ENCODE peak calls at places on chromosomes 12 and 14, in four cellular contexts. C, A, N and J are unnamed samples.

GRCh38 chr12:32454866-32455265 is 55.5 kb downstream of the FGD4 start:
- DNase-seq in C (no peak), A (peak; percentile 92), N (no peak), J (no peak)

GRCh38 chr12:122884860-122885259 is 11.1 kb downstream of the VPS37B start:
- DNase-seq in C (no peak), A (no peak), N (no peak), J (peak; percentile 17)

GRCh38 chr12:64609543-64610091 is 678 bp upstream of the RASSF3 start:
- DNase-seq in C (no peak), A (peak; percentile 75), N (no peak), J (peak; percentile 20)

GRCh38 chr12:91007531-91008290 is 2.9 kb upstream of the EPYC start:
- DNase-seq in C (peak; percentile 41), A (no peak), N (no peak), J (no peak)

GRCh38 chr12:124436366-124436765 is 131.0 kb downstream of the NCOR2 start:
- DNase-seq in C (no peak), A (no peak), N (peak; percentile 47), J (peak; percentile 16)

GRCh38 chr14:77189479-77189878 is 7.9 kb downstream of the TMEM63C start:
- DNase-seq in C (no peak), A (no peak), N (no peak), J (no peak)

GRCh38 chr14:51211149-51211548 is 28.9 kb upstream of the TMX1 start:
- DNase-seq in C (no peak), A (no peak), N (no peak), J (peak; percentile 28)

GRCh38 chr14:63555572-63555971 is 12.4 kb upstream of the PPP2R5E start:
- DNase-seq in C (no peak), A (no peak), N (no peak), J (no peak)

GRCh38 chr14:52365071-52365470 is 51.0 kb downstream of the PTGER2 start:
- DNase-seq in C (no peak), A (no peak), N (no peak), J (peak; percentile 57)

GRCh38 chr14:55071870-55072640 is 20.6 kb downstream of the MAPK1IP1L start:
- DNase-seq in C (peak; percentile 92), A (peak; percentile 63), N (no peak), J (peak; percentile 94)

GRCh38 chr12:68250454-68250853 is 3.0 kb downstream of the IL22 start:
- DNase-seq in C (no peak), A (peak; percentile 13), N (no peak), J (no peak)

GRCh38 chr12:98870521-98870920 is 225.4 kb downstream of the APAF1 start:
- DNase-seq in C (no peak), A (no peak), N (no peak), J (no peak)

GRCh38 chr12:109436181-109436546 is 40.9 kb downstream of the KCTD10 start:
- DNase-seq in C (no peak), A (no peak), N (no peak), J (no peak)

GRCh38 chr12:93427779-93428564 is 13.8 kb downstream of the UBE2N start:
- DNase-seq in C (no peak), A (no peak), N (no peak), J (peak; percentile 80)

GRCh38 chr14:98959958-98960616 is 311.9 kb downstream of the BCL11B start:
- DNase-seq in C (no peak), A (no peak), N (no peak), J (no peak)

GRCh38 chr12:119178544-119179334 is at the start of gene HSPB8:
- DNase-seq in C (no peak), A (peak; percentile 68), N (peak; percentile 26), J (peak; percentile 91)

GRCh38 chr12:108768591-108769500 is 37.5 kb upstream of the CORO1C start:
- DNase-seq in C (peak; percentile 17), A (no peak), N (peak; percentile 39), J (no peak)

GRCh38 chr14:52069617-52070431 is 965 bp upstream of the NID2 start:
- DNase-seq in C (no peak), A (no peak), N (no peak), J (peak; percentile 83)

GRCh38 chr12:55926738-55927587 is 731 bp downstream of the PYM1 start:
- DNase-seq in C (peak; percentile 81), A (peak; percentile 95), N (peak; percentile 98), J (peak; percentile 91)

GRCh38 chr12:110498984-110499706 is 2.8 kb downstream of the VPS29 start:
- DNase-seq in C (no peak), A (no peak), N (no peak), J (peak; percentile 13)

GRCh38 chr12:110501378-110501721 is 561 bp downstream of the VPS29 start:
- DNase-seq in C (no peak), A (peak; percentile 51), N (no peak), J (peak; percentile 31)

GRCh38 chr12:110503432-110503831 is 1.3 kb downstream of the RAD9B start:
- DNase-seq in C (no peak), A (no peak), N (no peak), J (no peak)

GRCh38 chr12:110502449-110502738 is 263 bp downstream of the RAD9B start:
- DNase-seq in C (no peak), A (no peak), N (no peak), J (no peak)

GRCh38 chr12:110501722-110502448 is at the start of the genes RAD9B and VPS29:
- DNase-seq in C (peak; percentile 97), A (peak; percentile 99), N (peak; percentile 94), J (peak; percentile 98)
- TF ChIP-seq POLR2A in C (peak; percentile 99), A (peak; percentile 86), N (peak; percentile 97), J (peak; percentile 87)

DNA sequence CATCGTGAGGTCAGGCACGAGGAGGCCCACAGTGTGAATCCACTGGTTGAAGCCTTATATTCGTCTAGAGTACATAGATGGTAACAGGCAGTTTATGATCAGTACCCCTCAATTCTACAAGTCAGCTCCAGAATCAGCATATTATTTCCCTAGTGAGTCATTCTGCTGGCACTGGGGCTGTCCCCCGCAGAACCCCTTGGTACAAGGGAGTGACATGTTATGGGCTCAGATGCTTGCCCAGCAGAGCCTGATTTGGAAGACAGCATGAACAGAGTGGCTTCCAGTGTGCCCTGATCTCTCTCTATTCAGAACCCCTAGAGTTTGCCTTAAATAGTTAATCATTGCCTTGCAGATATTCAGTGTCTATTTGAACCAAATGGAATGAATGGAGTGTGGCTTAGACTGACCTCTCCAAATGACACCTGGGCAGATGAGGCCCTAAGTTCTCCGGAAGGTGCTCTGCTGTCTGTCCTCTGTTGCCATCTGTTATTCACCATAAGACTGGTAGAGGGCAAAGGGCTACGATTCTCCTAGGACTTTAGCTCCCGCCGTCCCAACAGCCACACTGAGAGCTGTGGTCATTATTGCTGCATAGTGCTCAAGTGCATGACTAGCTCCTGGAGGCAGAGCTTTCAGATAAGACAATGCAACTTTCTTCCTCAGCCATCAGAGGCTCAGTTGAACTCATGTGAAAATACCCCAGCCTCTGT is 41.1 kb downstream of the CACNA2D4 start:
- DNase-seq in C (no peak), A (no peak), N (no peak), J (no peak)
- TF ChIP-seq FOS in C (no peak), A (no peak), N (no peak), J (no peak)

GRCh38 chr14:37197421-37198272 is at the start of gene MIPOL1:
- DNase-seq in C (no peak), A (peak; percentile 93), N (peak; percentile 84), J (peak; percentile 90)
- TF ChIP-seq POLR2A in C (no peak), A (peak; percentile 92), N (peak; percentile 83), J (peak; percentile 83)

DNA sequence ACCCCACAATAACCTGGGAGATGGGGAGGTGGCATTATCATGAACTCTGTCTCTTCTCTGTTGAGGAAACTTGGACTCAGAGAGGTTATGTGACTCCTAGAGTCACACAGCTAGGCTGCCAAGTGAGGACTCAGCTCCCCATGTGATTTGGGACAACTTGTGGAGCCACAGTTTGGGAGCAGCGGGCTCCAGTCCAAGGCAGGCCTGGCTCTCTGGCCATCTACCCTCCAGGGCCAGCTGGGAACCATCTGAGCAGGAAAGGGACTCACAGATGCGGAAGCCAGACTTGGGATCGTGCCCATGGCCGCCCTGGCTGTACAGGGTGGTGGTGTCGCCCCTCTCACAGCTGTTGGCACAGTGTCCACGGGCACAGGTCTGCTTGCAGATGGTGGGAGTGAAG is 59.1 kb downstream of the ISCA2 start:
- DNase-seq in C (no peak), A (peak; percentile 63), N (no peak), J (peak; percentile 50)
- TF ChIP-seq FOS in C (no peak), A (no peak), N (no peak), J (no peak)